ENCODE peak calls at places on chromosomes 16 and 17, in six cellular contexts. L is H1, N is K562, K is GM12892, V is SK-N-SH, P is GM12891. X is an unnamed sample.

GRCh38 chr16:76942089-76942488 is 248.9 kb upstream of the MON1B start:
- DNase-seq in V (no peak), N (no peak), P (no peak), K (no peak), L (no peak), X (no peak)

GRCh38 chr17:55275894-55276804 is 11.4 kb downstream of the HLF start:
- DNase-seq in K (no peak), P (no peak), N (no peak), V (no peak), L (no peak), X (no peak)

GRCh38 chr17:78580277-78580804 is 3.1 kb upstream of the DNAH17 start:
- DNase-seq in K (no peak), P (no peak), N (no peak), V (no peak), L (no peak), X (no peak)

GRCh38 chr17:78675316-78675616 is 98.1 kb upstream of the DNAH17 start:
- DNase-seq in V (no peak), P (no peak), K (no peak), N (no peak), L (no peak), X (no peak)

GRCh38 chr17:43992641-43993040 is 11.8 kb upstream of the NAGS start:
- DNase-seq in P (no peak), L (no peak), V (no peak), K (no peak), N (no peak), X (no peak)

GRCh38 chr17:5680766-5681165 is 96.5 kb upstream of the NLRP1 start:
- DNase-seq in K (no peak), N (no peak), L (no peak), P (no peak), V (no peak), X (no peak)

GRCh38 chr16:667780-668518 is at the start of gene RHOT2:
- DNase-seq in K (peak), V (peak), N (peak), L (peak), P (peak), X (peak)

GRCh38 chr16:70777973-70778406 is 23.0 kb downstream of the VAC14 start:
- DNase-seq in L (no peak), P (no peak), N (no peak), K (no peak), V (no peak), X (no peak)

GRCh38 chr17:33115351-33115750 is 123.7 kb downstream of the SPACA3 start:
- DNase-seq in L (no peak), K (no peak), P (no peak), N (no peak), V (no peak), X (no peak)

GRCh38 chr16:74078877-74079586 is 217.6 kb upstream of the PSMD7 start:
- DNase-seq in P (no peak), N (no peak), L (no peak), V (no peak), K (no peak), X (no peak)

GRCh38 chr17:2222901-2223616 is 80.5 kb downstream of the SMG6 start:
- DNase-seq in P (no peak), L (no peak), K (no peak), V (no peak), N (no peak), X (peak)

GRCh38 chr17:43581581-43581980 is 35.4 kb upstream of the ETV4 start:
- DNase-seq in K (no peak), N (no peak), V (no peak), L (no peak), P (no peak), X (no peak)

GRCh38 chr16:88066680-88067529 is 115.7 kb downstream of the BANP start:
- DNase-seq in N (no peak), L (no peak), P (no peak), V (no peak), K (no peak), X (no peak)

GRCh38 chr17:40318835-40319332 is 9.9 kb downstream of the RARA start:
- DNase-seq in K (no peak), P (no peak), N (peak), V (peak), L (no peak), X (no peak)

GRCh38 chr16:27230562-27230991 is 27.3 kb downstream of the KDM8 start:
- DNase-seq in V (no peak), K (no peak), P (no peak), N (no peak), L (no peak), X (no peak)

GRCh38 chr17:7432296-7432695 is 2.9 kb upstream of the TMEM102 start:
- DNase-seq in L (no peak), P (no peak), N (no peak), V (no peak), K (no peak), X (no peak)

GRCh38 chr16:52265446-52265861 is 281.5 kb downstream of the TOX3 start:
- DNase-seq in K (no peak), L (peak), N (no peak), V (no peak), P (no peak), X (no peak)

GRCh38 chr16:88014201-88014781 is 63.1 kb downstream of the BANP start:
- DNase-seq in K (no peak), P (no peak), V (no peak), L (no peak), N (no peak), X (no peak)

GRCh38 chr17:19000531-19001011 is 4.0 kb downstream of the FAM83G start:
- DNase-seq in P (no peak), L (no peak), V (peak), N (peak), K (no peak), X (no peak)

GRCh38 chr17:64148017-64148631 is 18.2 kb upstream of the ERN1 start:
- DNase-seq in K (no peak), N (no peak), P (no peak), L (no peak), V (peak), X (no peak)

GRCh38 chr16:67935402-67936123 is 1.1 kb downstream of the PSMB10 start:
- DNase-seq in P (peak), N (peak), V (peak), K (peak), L (peak), X (peak)

GRCh38 chr17:18246880-18247612 is 11.5 kb downstream of the FLII start:
- DNase-seq in N (peak), K (peak), V (peak), L (peak), P (peak), X (no peak)

GRCh38 chr16:80518436-80518835 is 22.4 kb upstream of the DYNLRB2 start:
- DNase-seq in N (no peak), P (peak), V (no peak), K (no peak), L (no peak), X (no peak)
- TF ChIP-seq TAF1 in N (no peak), P (no peak), V (no peak), K (no peak), L (no peak), X (no peak)

DNA sequence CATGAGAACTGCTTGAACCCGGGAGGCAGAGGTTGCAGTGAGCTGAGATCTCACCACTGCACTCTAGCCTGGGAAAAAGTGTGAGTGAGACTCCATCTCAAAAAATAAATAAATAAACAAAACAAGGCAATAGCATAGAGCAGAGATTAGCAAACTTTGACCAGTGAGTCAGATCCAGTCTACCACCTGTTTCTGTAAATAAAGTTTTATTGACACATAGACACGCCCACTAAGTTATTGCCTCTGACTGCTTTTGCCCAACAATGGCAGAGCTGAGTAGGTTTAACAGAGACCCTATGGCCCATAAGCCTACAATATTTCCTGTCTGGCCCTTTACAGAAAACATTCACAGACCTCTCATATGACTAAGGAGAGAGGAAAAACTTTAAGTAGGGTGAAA is 44.3 kb downstream of the XYLT1 start:
- DNase-seq in V (no peak), P (no peak), L (no peak), N (no peak), K (no peak), X (no peak)
- TF ChIP-seq TAF1 in V (no peak), P (no peak), L (no peak), N (no peak), K (no peak), X (no peak)

DNA sequence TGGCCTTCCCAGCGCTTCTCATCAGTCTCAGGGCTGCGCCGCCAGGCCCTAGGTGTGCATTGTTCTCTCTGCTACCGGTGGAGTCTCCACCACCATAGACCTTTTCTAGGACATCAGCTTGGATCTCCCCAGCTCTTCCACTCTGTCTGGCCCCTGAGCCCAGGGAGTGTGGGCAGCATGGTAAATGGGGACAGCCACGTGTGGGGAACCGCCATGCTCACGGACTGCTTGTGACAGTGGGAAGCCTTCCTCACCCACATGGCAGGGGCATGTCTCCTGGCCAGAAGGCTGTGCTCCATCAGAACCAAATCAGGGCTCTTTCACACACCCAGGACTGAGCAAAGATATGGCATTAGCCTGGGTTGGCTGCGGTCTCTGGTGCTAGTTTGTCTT is 51.3 kb downstream of the TNFRSF13B start:
- DNase-seq in K (no peak), N (no peak), P (no peak), L (no peak), V (no peak), X (no peak)
- TF ChIP-seq TAF1 in K (no peak), N (no peak), P (no peak), L (no peak), V (no peak), X (no peak)

DNA sequence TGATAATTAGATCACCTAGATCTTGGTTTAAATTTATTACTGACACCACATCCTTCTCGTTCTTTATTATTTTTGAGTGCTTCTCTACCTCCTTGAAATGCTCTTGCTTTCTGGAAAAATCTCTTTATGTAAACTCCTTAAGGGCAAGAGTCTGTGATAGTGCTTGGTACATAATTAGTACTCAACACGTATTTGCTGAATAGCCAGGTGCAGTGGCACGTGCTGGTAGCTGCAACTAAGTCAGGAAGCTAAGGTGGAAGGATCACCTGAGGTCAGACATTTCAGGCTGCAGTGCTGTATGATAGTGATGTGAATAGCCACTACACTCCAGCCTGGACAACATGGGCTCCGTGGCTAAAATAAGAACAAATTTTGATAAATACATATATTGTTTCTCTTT is 63.0 kb downstream of the PPM1E start:
- DNase-seq in L (no peak), V (no peak), N (no peak), K (no peak), P (no peak), X (no peak)
- TF ChIP-seq TAF1 in L (no peak), V (no peak), N (no peak), K (no peak), P (no peak), X (no peak)

GRCh38 chr16:77965346-77965745 is 57.0 kb upstream of the CLEC3A start:
- DNase-seq in N (no peak), L (no peak), P (no peak), V (no peak), K (no peak), X (no peak)

GRCh38 chr16:77962689-77963088 is 59.7 kb upstream of the CLEC3A start:
- DNase-seq in N (no peak), V (no peak), P (no peak), L (no peak), K (no peak), X (no peak)

GRCh38 chr16:77971306-77972131 is 50.8 kb upstream of the CLEC3A start:
- DNase-seq in K (peak), V (peak), L (peak), N (peak), P (peak), X (no peak)

GRCh38 chr16:77963185-77964044 is 58.9 kb upstream of the CLEC3A start:
- DNase-seq in P (no peak), V (no peak), K (no peak), N (no peak), L (peak), X (peak)

GRCh38 chr16:77967054-77968035 is 55.0 kb upstream of the CLEC3A start:
- DNase-seq in L (peak), P (no peak), V (no peak), N (no peak), K (no peak), X (no peak)
- TF ChIP-seq TAF1 in L (no peak), P (no peak), V (no peak), N (no peak), K (no peak), X (no peak)

X was measured in GM12878.